ENCODE peak calls at places on chromosome 5, in ten cellular contexts. O, G, C, M, D, Y, F, E, P and Q are unnamed samples.

GRCh38 chr5:92748072-92748676 is 832.8 kb downstream of the NR2F1-AS1 start:
- DNase-seq in O (no peak), G (no peak), C (no peak), M (no peak), D (no peak), Y (no peak), F (no peak), E (no peak), P (no peak), Q (no peak)

GRCh38 chr5:96259211-96259772 is 173.8 kb downstream of the PCSK1 start:
- DNase-seq in O (peak; percentile 33), G (no peak), C (peak; percentile 47), M (peak; percentile 5), D (no peak), Y (no peak), F (peak; percentile 63), E (no peak), P (no peak), Q (no peak)

GRCh38 chr5:179154991-179155955 is 95.1 kb downstream of the ZNF354C start:
- DNase-seq in O (no peak), G (no peak), C (no peak), M (peak; percentile 47), D (no peak), Y (no peak), F (no peak), E (no peak), P (no peak), Q (no peak)

GRCh38 chr5:154756203-154756870 is 1.2 kb downstream of the LARP1 start:
- DNase-seq in O (peak; percentile 22), G (no peak), C (no peak), M (peak; percentile 45), D (peak; percentile 37), Y (peak; percentile 60), F (no peak), E (peak; percentile 42), P (no peak), Q (peak; percentile 78)

GRCh38 chr5:154087260-154087659 is 48.5 kb downstream of the MFAP3 start:
- DNase-seq in O (peak; percentile 59), G (peak; percentile 24), C (peak; percentile 6), M (no peak), D (no peak), Y (no peak), F (peak; percentile 21), E (no peak), P (no peak), Q (no peak)

GRCh38 chr5:9712506-9713285 is 82.5 kb upstream of the TAS2R1 start:
- DNase-seq in O (no peak), G (no peak), C (peak; percentile 23), M (no peak), D (no peak), Y (no peak), F (peak; percentile 69), E (no peak), P (no peak), Q (no peak)

GRCh38 chr5:160727296-160727997 is 124.6 kb downstream of the ATP10B start:
- DNase-seq in O (no peak), G (no peak), C (no peak), M (no peak), D (no peak), Y (no peak), F (no peak), E (no peak), P (no peak), Q (no peak)

GRCh38 chr5:172860520-172861443 is 26.7 kb downstream of the ERGIC1 start:
- DNase-seq in O (peak; percentile 85), G (no peak), C (peak; percentile 71), M (no peak), D (no peak), Y (peak; percentile 62), F (no peak), E (no peak), P (no peak), Q (no peak)